ENCODE peak calls at places on chromosomes 16 and 17, in nine cellular contexts. U is heart left ventricle, X is A549, V is stomach, S is HepG2, B is sigmoid colon, W is ovary, I is esophagus squamous epithelium, E is tibial nerve. C is an unnamed sample.

GRCh38 chr17:1625053-1625452 is 3.6 kb downstream of the SLC43A2 start:
- DNase-seq in X (no peak), S (no peak), E (no peak), W (no peak), V (no peak), B (no peak), I (no peak), U (no peak), C (no peak)

GRCh38 chr16:8589293-8590160 is 784 bp downstream of the TMEM114 start:
- DNase-seq in W (no peak), X (no peak), E (no peak), V (no peak), U (no peak), B (no peak), I (no peak), S (no peak), C (no peak)

GRCh38 chr16:68146583-68146982 is 61.4 kb downstream of the NFATC3 start:
- DNase-seq in W (no peak), X (peak), B (no peak), E (no peak), S (peak), I (no peak), V (no peak), U (no peak), C (no peak)

GRCh38 chr17:925846-926245 is 53.7 kb downstream of the NXN start:
- DNase-seq in W (no peak), V (no peak), X (no peak), E (no peak), U (no peak), B (no peak), I (no peak), S (no peak), C (no peak)

GRCh38 chr17:835263-835662 is 53.1 kb downstream of the MRM3 start:
- DNase-seq in E (peak), W (no peak), X (no peak), V (no peak), B (peak), U (no peak), I (no peak), S (peak), C (no peak)

GRCh38 chr16:83345846-83346245 is 461.9 kb upstream of the HSBP1 start:
- DNase-seq in V (no peak), S (no peak), W (no peak), I (no peak), E (no peak), U (no peak), X (no peak), B (no peak), C (no peak)

GRCh38 chr16:24054649-24055560 is 201.2 kb upstream of the CACNG3 start:
- DNase-seq in V (no peak), X (no peak), B (no peak), W (no peak), E (no peak), U (no peak), S (no peak), I (no peak), C (no peak)

GRCh38 chr16:65180986-65181710 is 59.3 kb upstream of the CDH11 start:
- DNase-seq in E (no peak), B (no peak), W (no peak), X (no peak), U (no peak), V (no peak), S (no peak), I (no peak), C (no peak)

GRCh38 chr17:7929158-7930029 is at the start of gene KCNAB3:
- DNase-seq in X (peak), I (no peak), S (no peak), V (no peak), U (no peak), B (peak), E (no peak), W (peak), C (peak)

GRCh38 chr17:63919311-63919723 is 678 bp upstream of the GH1 start:
- DNase-seq in X (peak), W (peak), V (peak), E (peak), U (peak), I (no peak), B (peak), S (peak), C (peak)

GRCh38 chr17:64020068-64020766 is at the start of gene ICAM2:
- DNase-seq in V (peak), X (no peak), I (peak), W (no peak), S (no peak), B (peak), E (peak), U (peak), C (peak)

GRCh38 chr17:64736804-64737492 is 74.8 kb upstream of the SMURF2 start:
- DNase-seq in U (no peak), I (no peak), W (no peak), X (peak), V (peak), B (no peak), E (no peak), S (peak), C (peak)

GRCh38 chr16:80883159-80883642 is 78.8 kb upstream of the CDYL2 start:
- DNase-seq in B (no peak), U (no peak), I (no peak), V (peak), E (no peak), W (no peak), X (no peak), S (peak), C (no peak)

GRCh38 chr17:78174870-78175642 is 6.7 kb downstream of the SYNGR2 start:
- DNase-seq in W (no peak), I (no peak), U (no peak), E (no peak), V (peak), X (no peak), B (no peak), S (no peak), C (no peak)

GRCh38 chr17:35341465-35341992 is 31.9 kb downstream of the SLFN11 start:
- DNase-seq in S (no peak), E (no peak), B (no peak), V (no peak), I (no peak), U (peak), W (no peak), X (no peak), C (no peak)

GRCh38 chr17:80453980-80454556 is 22.3 kb downstream of the NPTX1 start:
- DNase-seq in X (no peak), U (no peak), V (no peak), W (no peak), S (peak), E (no peak), B (no peak), I (no peak), C (no peak)

GRCh38 chr16:14369734-14370598 is 260.1 kb downstream of the PARN start:
- DNase-seq in E (no peak), I (no peak), S (no peak), W (peak), U (peak), X (no peak), B (no peak), V (no peak), C (no peak)

DNA sequence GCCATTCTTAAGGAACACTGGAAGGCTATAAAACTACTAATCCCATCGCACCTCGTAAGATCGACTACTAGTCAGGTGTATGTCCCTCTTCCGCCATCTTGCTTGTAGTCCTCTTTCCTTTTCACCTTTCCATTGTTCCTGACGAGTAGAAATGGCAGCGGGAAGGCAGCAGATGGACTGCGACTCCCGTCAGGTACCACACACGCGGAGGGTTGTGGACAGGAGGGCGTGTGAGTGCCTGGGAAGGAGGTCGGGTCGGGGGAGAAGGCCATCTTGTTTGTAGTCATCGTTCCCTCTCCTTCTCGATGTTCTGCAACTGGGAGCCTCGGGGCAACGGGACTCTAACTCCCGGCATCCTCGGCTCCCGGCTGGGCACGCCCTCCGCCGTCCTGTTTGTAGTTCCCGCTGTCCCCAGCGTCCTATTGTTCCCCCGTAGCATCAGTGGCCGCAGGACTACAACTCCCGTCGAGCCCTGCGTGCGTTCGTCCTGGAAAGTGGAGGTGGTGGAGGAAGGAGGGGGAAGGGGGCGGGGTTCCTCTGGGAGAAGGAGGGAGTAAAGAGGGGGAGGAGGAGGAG is 324 bp upstream of the FBXL19 start:
- DNase-seq in X (peak), I (peak), S (peak), U (peak), E (peak), W (peak), B (peak), V (peak), C (peak)
- TF ChIP-seq POLR2A in X (peak), I (no peak), S (peak), U (peak), E (peak), W (peak), B (no peak), V (no peak), C (peak)

GRCh38 chr17:44331249-44331760 is 6.7 kb upstream of the SLC25A39 start:
- DNase-seq in U (peak), S (peak), V (peak), I (no peak), X (peak), B (no peak), W (no peak), E (peak), C (peak)

GRCh38 chr17:44333371-44333770 is 8.7 kb upstream of the SLC25A39 start:
- DNase-seq in E (no peak), V (no peak), U (no peak), I (no peak), B (no peak), X (no peak), W (no peak), S (no peak), C (no peak)

GRCh38 chr17:44334315-44335181 is 9.9 kb upstream of the SLC25A39 start:
- DNase-seq in S (no peak), I (no peak), V (no peak), E (no peak), W (no peak), X (no peak), U (no peak), B (no peak), C (no peak)

GRCh38 chr17:44335515-44336356 is 9.4 kb upstream of the GRN start:
- DNase-seq in U (no peak), S (no peak), W (no peak), I (no peak), E (no peak), X (no peak), V (no peak), B (no peak), C (no peak)
- H3K27ac ChIP-seq in U (no peak), S (no peak), W (no peak), I (no peak), E (no peak), X (no peak), V (no peak), B (no peak), C (no peak)

DNA sequence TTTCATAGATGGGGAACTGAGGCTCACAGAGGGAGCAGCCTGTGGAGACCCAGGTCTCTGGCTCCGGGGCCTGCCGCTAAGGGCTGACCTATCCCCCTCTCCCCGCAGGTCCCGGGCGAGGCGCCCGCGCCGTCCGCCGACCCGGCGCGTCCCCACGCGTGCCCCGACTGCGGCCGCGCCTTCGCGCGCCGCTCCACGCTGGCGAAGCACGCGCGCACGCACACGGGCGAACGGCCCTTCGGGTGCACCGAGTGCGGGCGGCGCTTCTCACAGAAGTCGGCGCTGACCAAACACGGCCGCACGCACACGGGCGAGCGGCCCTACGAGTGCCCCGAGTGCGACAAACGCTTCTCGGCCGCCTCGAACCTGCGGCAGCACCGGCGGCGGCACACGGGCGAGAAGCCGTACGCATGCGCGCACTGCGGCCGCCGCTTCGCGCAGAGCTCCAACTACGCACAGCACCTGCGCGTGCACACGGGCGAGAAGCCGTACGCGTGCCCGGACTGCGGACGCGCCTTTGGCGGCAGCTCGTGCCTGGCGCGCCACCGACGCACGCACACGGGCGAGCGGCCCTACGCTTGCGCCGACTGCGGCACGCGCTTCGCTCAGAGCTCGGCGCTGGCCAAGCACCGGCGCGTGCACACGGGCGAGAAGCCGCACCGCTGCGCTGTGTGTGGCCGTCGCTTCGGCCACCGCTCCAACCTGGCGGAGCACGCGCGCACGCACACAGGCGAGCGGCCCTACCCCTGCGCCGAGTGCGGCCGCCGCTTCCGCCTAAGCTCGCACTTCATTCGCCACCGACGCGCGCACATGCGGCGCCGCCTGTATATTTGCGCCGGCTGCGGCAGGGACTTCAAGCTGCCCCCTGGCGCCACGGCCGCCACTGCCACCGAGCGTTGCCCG is 10.3 kb downstream of the ZNF771 start:
- DNase-seq in X (peak), B (peak), E (no peak), V (peak), U (peak), S (no peak), W (peak), I (no peak), C (peak)
- TF ChIP-seq CTCF in X (peak), B (no peak), E (no peak), V (no peak), U (no peak), S (no peak), W (no peak), I (peak), C (no peak)

GRCh38 chr16:31131841-31132271 is 3.7 kb downstream of the PRSS8 start:
- DNase-seq in B (no peak), E (no peak), I (no peak), X (no peak), V (peak), S (no peak), U (no peak), W (no peak), C (no peak)
- TF ChIP-seq POLR2A in B (no peak), E (no peak), I (no peak), X (no peak), V (no peak), S (no peak), U (no peak), W (no peak), C (no peak)

GRCh38 chr17:19347323-19348080 is 15.0 kb downstream of the B9D1 start:
- DNase-seq in W (peak), U (no peak), X (no peak), B (peak), E (no peak), I (no peak), V (no peak), S (no peak), C (peak)
- H3K27ac ChIP-seq in W (peak), U (peak), X (peak), B (peak), E (peak), I (peak), V (peak), S (peak), C (peak)

DNA sequence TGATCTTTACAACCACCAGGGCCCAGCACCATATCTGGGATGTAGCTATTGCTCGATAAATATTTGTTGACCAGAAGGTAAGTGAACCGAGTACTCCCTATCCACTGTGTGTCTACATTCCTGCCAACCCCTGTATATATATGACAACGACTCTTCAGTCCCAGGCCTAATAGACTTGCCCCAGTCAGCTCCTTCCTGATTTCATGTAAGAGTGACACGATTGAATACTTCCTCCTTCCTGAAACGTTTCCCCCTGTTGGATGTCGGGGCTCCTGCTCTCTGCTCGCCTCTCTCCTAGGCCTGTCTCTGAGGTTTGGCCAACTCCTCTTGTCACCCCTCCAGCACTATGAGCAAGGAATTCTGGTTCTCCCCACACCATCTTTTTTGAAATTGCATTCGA is 178.8 kb downstream of the PRKCA start:
- DNase-seq in U (no peak), X (no peak), I (no peak), W (no peak), V (no peak), S (no peak), E (no peak), B (no peak), C (no peak)
- TF ChIP-seq CTCF in U (no peak), X (no peak), I (no peak), W (no peak), V (no peak), S (no peak), E (no peak), B (no peak), C (no peak)

GRCh38 chr17:58325289-58325726 is 3.3 kb downstream of the TSPOAP1 start:
- DNase-seq in I (no peak), W (no peak), V (no peak), U (peak), E (no peak), B (no peak), X (no peak), S (no peak), C (peak)
- TF ChIP-seq POLR2A in I (no peak), W (no peak), V (no peak), U (no peak), E (no peak), B (no peak), X (no peak), S (no peak), C (no peak)